ENCODE peak calls at places on chromosomes 6 and 20, in nine cellular contexts. I, B, F, V, P, A, H, X and Z are unnamed samples. For H3K4me1 and H3K27me3, the result is how much of the 10 kb centered on the place peaks cover.

GRCh38 chr20:3614509-3614908 is 48.7 kb downstream of the GFRA4 start:
- DNase-seq in I (no peak), F (no peak), V (no peak), B (no peak), H (peak), P (no peak), A (no peak), X (no peak), Z (no peak)

GRCh38 chr6:89260832-89261231 is 43.7 kb upstream of the GABRR1 start:
- DNase-seq in A (no peak), X (peak), V (no peak), P (no peak), I (no peak), F (no peak), H (no peak), B (no peak), Z (no peak)

GRCh38 chr6:121686611-121687023 is 251.2 kb downstream of the GJA1 start:
- DNase-seq in V (no peak), B (no peak), P (peak), I (no peak), X (no peak), F (peak), A (no peak), H (no peak), Z (no peak)

GRCh38 chr6:135673671-135674309 is 176.2 kb upstream of the AHI1 start:
- DNase-seq in A (no peak), P (no peak), X (no peak), H (peak), F (peak), V (no peak), I (no peak), B (no peak), Z (no peak)

GRCh38 chr20:15446373-15446772 is 1109.0 kb upstream of the FLRT3 start:
- DNase-seq in V (no peak), A (no peak), I (peak), X (no peak), H (no peak), P (peak), B (no peak), F (peak), Z (peak)

GRCh38 chr6:111597687-111598086 is 8.0 kb downstream of the TRAF3IP2 start:
- DNase-seq in P (no peak), A (no peak), H (no peak), B (no peak), V (no peak), X (no peak), I (no peak), F (no peak), Z (no peak)

GRCh38 chr20:46324960-46325703 is 16.8 kb upstream of the CDH22 start:
- DNase-seq in X (peak), V (peak), B (no peak), F (no peak), H (peak), I (peak), P (no peak), A (no peak), Z (no peak)

GRCh38 chr6:149961728-149962425 is 1.9 kb upstream of the ULBP1 start:
- DNase-seq in I (no peak), F (no peak), B (no peak), A (peak), X (peak), V (no peak), H (no peak), P (no peak), Z (no peak)

GRCh38 chr20:21173496-21174025 is 47.7 kb downstream of the KIZ start:
- DNase-seq in H (peak), F (no peak), A (no peak), I (no peak), X (no peak), V (no peak), B (no peak), P (no peak), Z (no peak)

GRCh38 chr6:93139408-93140081 is 279.8 kb downstream of the EPHA7 start:
- DNase-seq in P (no peak), B (no peak), V (no peak), F (no peak), A (no peak), H (no peak), X (peak), I (no peak), Z (no peak)

GRCh38 chr6:80161438-80161837 is 55.0 kb downstream of the BCKDHB start:
- DNase-seq in F (no peak), V (no peak), X (no peak), P (no peak), H (no peak), I (no peak), A (no peak), B (no peak), Z (no peak)

GRCh38 chr6:7617954-7618764 is 28.2 kb downstream of the SNRNP48 start:
- DNase-seq in I (peak), V (peak), F (no peak), X (peak), P (no peak), A (no peak), B (no peak), H (peak), Z (no peak)

GRCh38 chr20:401682-402495 is 6.2 kb upstream of the RBCK1 start:
- DNase-seq in B (no peak), I (peak), V (no peak), A (peak), F (no peak), H (peak), P (no peak), X (no peak), Z (no peak)

GRCh38 chr6:142542704-142543233 is 241.0 kb downstream of the ADGRG6 start:
- DNase-seq in B (no peak), H (peak), P (peak), I (peak), V (peak), X (no peak), A (peak), F (peak), Z (peak)

GRCh38 chr6:30493643-30494250 is 4.4 kb downstream of the HLA-E start:
- DNase-seq in H (no peak), I (no peak), A (no peak), X (peak), B (peak), V (no peak), P (no peak), F (no peak), Z (no peak)

DNA sequence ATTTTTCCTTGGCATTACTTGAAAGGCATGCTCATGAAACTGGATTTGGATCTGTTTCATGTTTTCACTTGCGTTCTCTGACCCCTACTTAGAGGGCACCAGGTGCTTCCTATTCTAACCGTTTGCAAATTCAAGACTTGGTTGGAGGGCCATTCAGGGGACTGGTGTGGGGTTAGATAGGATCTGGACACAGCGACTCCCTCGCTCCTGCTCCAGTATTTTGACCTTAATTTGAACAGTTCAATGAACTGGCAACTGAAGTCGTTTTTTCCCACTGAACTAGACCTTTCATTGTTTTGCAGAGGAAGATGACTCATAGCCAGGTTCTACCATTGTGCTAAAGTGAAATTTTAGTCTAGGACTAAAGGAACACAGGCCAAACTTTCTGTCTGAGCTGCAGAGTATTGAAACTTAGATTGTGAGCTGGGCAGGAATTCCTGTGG is 64.6 kb downstream of the UTRN start:
- DNase-seq in B (no peak), X (no peak), V (no peak), H (peak), P (no peak), I (peak), A (peak), F (no peak), Z (no peak)
- H3K4me1 ChIP-seq in B (half or more), X (under half), V (under half), H (under half), P (under half), I (half or more), A (under half), F (half or more), Z (half or more)

DNA sequence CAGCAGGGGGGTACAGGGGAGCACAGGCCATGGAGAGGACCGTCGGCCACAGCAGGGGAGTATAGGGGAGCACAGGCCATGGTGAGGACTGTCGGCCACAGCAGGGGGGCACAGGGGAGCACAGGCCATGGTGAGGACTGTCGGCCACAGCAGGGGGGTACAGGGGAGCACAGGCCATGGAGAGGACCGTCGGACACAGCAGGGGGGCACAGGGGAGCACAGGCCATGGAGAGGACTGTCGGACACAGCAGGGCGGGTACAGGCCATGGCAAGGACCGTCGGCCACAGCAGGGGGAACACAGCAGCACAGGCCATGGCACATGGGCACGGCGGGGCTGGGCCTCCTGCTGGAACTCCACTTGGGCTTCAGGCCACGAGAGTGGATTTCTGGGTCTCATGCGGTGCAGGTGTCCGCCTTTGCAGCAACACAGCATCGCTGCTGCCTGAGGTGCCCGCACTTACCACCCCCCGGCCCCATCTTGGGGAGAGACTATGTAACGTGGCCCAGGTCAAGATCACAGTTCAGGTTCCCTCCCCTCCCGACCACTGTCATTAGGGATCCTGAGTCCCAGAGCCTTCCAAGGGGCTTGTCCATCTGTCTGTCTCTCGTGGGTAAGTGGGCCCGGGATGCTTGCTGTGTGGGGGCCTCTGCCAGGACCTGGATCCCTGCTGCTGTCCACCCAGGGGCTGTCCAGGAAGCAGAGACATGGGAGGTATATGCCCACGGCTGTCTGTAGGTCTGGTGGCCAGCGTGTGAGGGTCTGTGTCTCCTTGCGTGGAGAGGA is 2.5 kb downstream of the NPBWR2 start:
- DNase-seq in X (no peak), P (no peak), I (peak), A (no peak), F (peak), V (no peak), H (no peak), B (no peak), Z (no peak)
- H3K27me3 ChIP-seq in X (under half), P (under half), I (under half), A (under half), F (under half), V (under half), H (under half), B (under half), Z (under half)

DNA sequence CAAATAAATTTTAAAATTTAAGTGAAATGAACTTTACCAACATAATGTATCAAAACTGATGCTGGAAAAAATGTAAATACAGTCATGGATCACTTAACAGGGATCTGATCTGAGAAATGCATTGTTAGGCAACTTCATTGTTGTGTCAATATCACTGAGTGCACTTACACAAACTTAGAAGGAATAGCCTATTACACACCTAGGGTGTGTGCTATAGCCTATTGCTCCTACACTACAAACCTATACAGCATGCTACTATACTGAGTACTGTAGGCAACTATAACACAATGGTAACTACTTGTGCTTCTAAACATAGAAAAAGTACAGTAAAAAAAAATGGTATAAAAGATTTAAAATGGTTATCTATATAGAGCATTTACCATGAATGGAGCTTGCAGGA is 104.5 kb downstream of the DCDC2 start:
- DNase-seq in V (no peak), B (no peak), F (no peak), H (no peak), A (no peak), I (no peak), X (no peak), P (no peak), Z (no peak)
- TF ChIP-seq CTCF in V (no peak), B (no peak), F (no peak), H (no peak), A (no peak), I (no peak), X (no peak), P (no peak), Z (no peak)

DNA sequence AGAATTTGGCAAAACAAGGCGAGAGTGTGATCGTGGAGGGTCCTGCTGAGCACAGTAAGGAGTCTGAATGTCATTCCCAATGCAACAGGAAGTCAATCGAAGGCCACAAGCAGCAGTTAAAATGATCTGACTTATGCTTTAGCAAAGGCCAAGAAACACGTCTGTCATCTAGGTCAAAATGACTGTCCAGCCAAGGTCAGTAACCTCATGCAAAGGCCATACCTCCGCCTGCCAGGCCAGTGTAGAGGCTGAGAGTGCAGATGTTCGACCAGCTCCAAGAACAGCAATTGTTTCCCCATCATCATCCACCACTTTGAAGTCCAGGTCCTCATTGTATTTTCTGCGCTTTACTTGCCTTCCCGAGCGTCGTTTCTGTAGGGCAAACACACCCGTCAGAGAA is 105.6 kb downstream of the CHD6 start:
- DNase-seq in H (no peak), B (no peak), I (peak), A (no peak), F (no peak), X (no peak), V (no peak), P (no peak), Z (no peak)
- H3K4me1 ChIP-seq in H (under half), B (under half), I (under half), A (under half), F (half or more), X (under half), V (under half), P (under half), Z (under half)

GRCh38 chr6:70345619-70346018 is 42.7 kb upstream of the COL9A1 start:
- DNase-seq in X (no peak), I (no peak), F (no peak), V (no peak), H (no peak), A (no peak), P (no peak), B (no peak), Z (no peak)
- H3K27me3 ChIP-seq in X (under half), I (under half), F (under half), V (under half), H (under half), A (under half), P (under half), B (under half), Z (under half)

DNA sequence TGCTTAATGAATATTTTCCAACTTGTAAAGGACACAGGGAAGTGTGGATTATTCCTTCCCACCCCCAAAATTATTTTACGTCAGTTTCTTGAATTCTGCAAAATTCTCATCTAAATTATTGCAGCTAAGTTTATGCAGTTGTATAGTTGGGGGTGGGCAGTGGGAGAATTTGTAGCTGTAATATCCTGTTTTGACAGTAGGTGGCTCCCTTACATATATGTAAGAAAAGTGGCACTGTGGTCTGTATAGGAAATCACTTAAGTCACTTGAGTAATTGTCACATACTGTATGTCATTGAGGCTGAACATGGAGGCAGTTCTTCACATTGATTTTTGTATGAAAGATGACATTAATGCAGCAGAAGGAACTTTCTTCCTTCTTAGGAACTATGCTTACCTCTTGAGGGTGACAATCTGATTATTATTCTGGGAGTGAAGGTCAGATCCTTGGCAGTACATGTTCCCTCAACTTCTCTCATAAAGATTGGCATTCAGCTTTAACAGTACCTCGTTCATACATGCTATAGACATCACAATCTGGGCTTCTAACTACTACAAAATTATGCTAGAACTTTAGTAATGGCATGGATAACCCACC is 14.6 kb upstream of the CFAP206 start:
- DNase-seq in X (peak), F (no peak), B (no peak), H (peak), V (peak), I (peak), A (peak), P (no peak), Z (no peak)
- TF ChIP-seq CTCF in X (peak), F (peak), B (peak), H (peak), V (peak), I (peak), A (peak), P (peak), Z (peak)

DNA sequence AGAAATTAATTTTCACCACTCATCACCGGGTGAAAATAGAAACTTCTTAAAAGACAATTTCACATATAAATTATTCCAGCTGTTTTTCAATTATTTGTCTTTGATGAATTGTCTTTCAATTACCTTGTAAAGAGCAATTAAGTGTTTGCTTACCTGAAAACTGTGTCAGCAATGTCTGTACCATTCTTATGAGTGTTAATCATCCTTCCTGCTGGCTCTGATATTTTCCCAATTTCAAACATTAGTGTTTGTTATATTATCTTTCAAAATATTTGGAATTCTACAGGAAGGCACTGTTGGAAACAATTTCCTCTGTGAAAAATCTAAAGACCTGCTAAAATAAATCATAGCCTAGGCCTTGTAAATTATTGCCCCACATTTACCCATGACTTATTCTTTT is 19.6 kb downstream of the PHACTR2 start:
- DNase-seq in H (no peak), F (no peak), A (no peak), I (no peak), P (no peak), V (no peak), B (no peak), X (no peak), Z (no peak)
- H3K4me1 ChIP-seq in H (under half), F (half or more), A (under half), I (half or more), P (under half), V (under half), B (under half), X (under half), Z (half or more)

DNA sequence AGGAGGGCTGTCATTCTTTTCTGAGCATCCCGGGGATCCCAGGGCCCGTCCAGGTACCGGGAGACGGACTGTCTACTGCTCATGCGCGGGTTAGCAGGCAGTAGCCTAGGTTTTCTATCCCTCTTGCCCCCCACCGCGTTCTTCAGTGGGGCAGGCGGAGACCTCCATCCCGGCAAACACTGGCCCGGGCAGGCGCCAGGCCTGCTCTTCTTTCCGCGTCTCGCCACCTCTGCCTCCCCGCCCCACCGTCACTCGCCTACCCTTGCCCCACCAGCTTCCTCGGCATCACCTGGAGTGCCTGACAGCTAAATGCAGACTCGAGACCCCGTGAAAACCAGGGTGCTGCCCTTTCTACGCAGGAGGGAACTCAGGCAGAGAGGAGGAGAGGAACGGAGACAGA is 1937.7 kb upstream of the DEFB115 start:
- DNase-seq in B (no peak), F (peak), V (no peak), P (no peak), H (no peak), X (no peak), A (no peak), I (no peak), Z (no peak)
- H3K27me3 ChIP-seq in B (under half), F (under half), V (under half), P (under half), H (under half), X (under half), A (under half), I (under half), Z (under half)

DNA sequence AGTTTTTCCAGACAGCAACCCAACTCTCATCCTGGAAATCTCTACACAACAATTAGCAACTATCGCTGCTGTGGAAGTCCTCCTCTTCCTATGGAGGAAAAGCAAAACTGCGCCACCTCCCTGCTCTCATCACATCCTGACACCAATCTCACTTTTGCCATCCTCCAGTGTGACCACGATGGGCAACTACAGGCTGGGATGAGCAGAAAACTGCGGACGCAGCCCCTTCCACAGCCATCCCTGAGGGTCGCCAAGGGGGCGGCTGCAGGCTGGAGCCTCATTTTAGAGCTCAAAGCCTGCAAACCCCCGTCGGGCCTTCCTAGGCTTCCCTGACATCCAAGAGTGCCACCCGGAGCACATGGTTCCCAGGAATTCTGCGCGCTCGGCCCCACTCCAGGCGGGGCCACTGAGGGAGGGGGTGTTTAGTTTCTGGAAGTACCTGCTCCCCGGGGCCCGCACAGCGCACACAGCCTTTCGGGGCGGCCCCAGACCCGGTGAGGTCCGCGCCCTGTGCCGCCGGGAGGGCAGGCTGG is 1.2 kb downstream of the TCFL5 start:
- DNase-seq in I (peak), H (peak), F (peak), P (no peak), B (no peak), A (no peak), V (no peak), X (peak), Z (no peak)
- TF ChIP-seq CTCF in I (no peak), H (no peak), F (no peak), P (no peak), B (no peak), A (no peak), V (no peak), X (peak), Z (no peak)

GRCh38 chr6:139330271-139330670 is 38.5 kb upstream of the TXLNB start:
- DNase-seq in F (no peak), V (no peak), X (no peak), A (no peak), H (no peak), P (no peak), B (no peak), I (no peak), Z (no peak)
- H3K4me1 ChIP-seq in F (under half), V (under half), X (under half), A (under half), H (under half), P (under half), B (under half), I (under half), Z (under half)